ENCODE peak calls at places on chromosomes 13 and 19, in nine cellular contexts. G is B cell; P is endodermal cell; Z is natural killer cell; L is body of pancreas; S is CD8-positive, alpha-beta T cell; H is OCI-LY7; K is activated B cell treated with CpG ODN at 0.5 μM for 24 hours; M is PC-3. V is an unnamed sample.

GRCh38 chr13:113629814-113630213 is 28.2 kb downstream of the ATP4B start:
- DNase-seq in G (no peak), P (no peak), Z (no peak), L (no peak), S (no peak), H (no peak), K (no peak), M (no peak), V (no peak)

GRCh38 chr13:100022798-100023197 is 41.2 kb downstream of the ZIC2 start:
- DNase-seq in G (no peak), P (no peak), Z (no peak), L (no peak), S (no peak), H (no peak), K (no peak), M (peak), V (no peak)

GRCh38 chr13:44437356-44438233 is 64.0 kb downstream of the SERP2 start:
- DNase-seq in G (peak), P (peak), Z (no peak), L (no peak), S (no peak), H (peak), K (no peak), M (peak), V (peak)

GRCh38 chr19:18850560-18851375 is 19.0 kb downstream of the UPF1 start:
- DNase-seq in G (no peak), P (no peak), Z (no peak), L (no peak), S (no peak), H (no peak), K (no peak), M (no peak), V (no peak)

GRCh38 chr13:28820099-28821051 is at the start of gene MTUS2:
- DNase-seq in G (peak), P (peak), Z (no peak), L (peak), S (no peak), H (no peak), K (no peak), M (no peak), V (no peak)

GRCh38 chr19:51246153-51246552 is 4.7 kb upstream of the SIGLECL1 start:
- DNase-seq in G (no peak), P (no peak), Z (no peak), L (peak), S (no peak), H (no peak), K (no peak), M (peak), V (no peak)

GRCh38 chr13:37868691-37869505 is 674 bp downstream of the TRPC4 start:
- DNase-seq in G (no peak), P (peak), Z (no peak), L (no peak), S (no peak), H (no peak), K (no peak), M (no peak), V (peak)

GRCh38 chr13:51825165-51825592 is 19.8 kb downstream of the TMEM272 start:
- DNase-seq in G (no peak), P (no peak), Z (no peak), L (no peak), S (no peak), H (peak), K (no peak), M (no peak), V (no peak)

GRCh38 chr13:49042476-49042875 is 66.8 kb downstream of the FNDC3A start:
- DNase-seq in G (no peak), P (no peak), Z (no peak), L (no peak), S (no peak), H (no peak), K (no peak), M (no peak), V (peak)

GRCh38 chr13:35349673-35350278 is 126.7 kb downstream of the MAB21L1 start:
- DNase-seq in G (no peak), P (no peak), Z (no peak), L (no peak), S (no peak), H (no peak), K (no peak), M (peak), V (no peak)

GRCh38 chr13:76148926-76149325 is 512.8 kb downstream of the LMO7 start:
- DNase-seq in G (no peak), P (no peak), Z (no peak), L (no peak), S (no peak), H (no peak), K (no peak), M (peak), V (peak)

GRCh38 chr19:13902993-13903555 is 2.8 kb downstream of the BRME1 start:
- DNase-seq in G (no peak), P (no peak), Z (no peak), L (no peak), S (no peak), H (peak), K (no peak), M (peak), V (no peak)

GRCh38 chr19:48630289-48631036 is 6.7 kb downstream of the DBP start:
- DNase-seq in G (no peak), P (peak), Z (no peak), L (peak), S (no peak), H (no peak), K (no peak), M (no peak), V (no peak)

GRCh38 chr19:34075661-34076091 is 96.6 kb upstream of the LSM14A start:
- DNase-seq in G (no peak), P (no peak), Z (no peak), L (no peak), S (no peak), H (no peak), K (no peak), M (peak), V (peak)

GRCh38 chr13:79369226-79369625 is 36.8 kb downstream of the RBM26 start:
- DNase-seq in G (no peak), P (no peak), Z (no peak), L (no peak), S (no peak), H (no peak), K (no peak), M (no peak), V (no peak)

GRCh38 chr13:101965096-101965495 is 436.8 kb downstream of the FGF14 start:
- DNase-seq in G (no peak), P (no peak), Z (no peak), L (no peak), S (no peak), H (no peak), K (no peak), M (no peak), V (no peak)

GRCh38 chr19:38290631-38291147 is 13.4 kb upstream of the C19orf33 start:
- DNase-seq in G (no peak), P (no peak), Z (no peak), L (peak), S (no peak), H (no peak), K (no peak), M (peak), V (peak)

GRCh38 chr13:73720216-73720840 is 413.9 kb downstream of the KLF12 start:
- DNase-seq in G (no peak), P (no peak), Z (no peak), L (no peak), S (no peak), H (no peak), K (no peak), M (no peak), V (no peak)

GRCh38 chr19:2050991-2051770 is at the start of gene MKNK2:
- DNase-seq in G (peak), P (peak), Z (peak), L (peak), S (peak), H (peak), K (peak), M (peak), V (peak)

GRCh38 chr13:19589312-19589711 is 28.0 kb upstream of the TPTE2 start:
- DNase-seq in G (no peak), P (no peak), Z (no peak), L (no peak), S (no peak), H (no peak), K (no peak), M (no peak), V (no peak)

GRCh38 chr13:19590423-19590822 is 29.1 kb upstream of the TPTE2 start:
- DNase-seq in G (no peak), P (no peak), Z (no peak), L (no peak), S (no peak), H (no peak), K (no peak), M (no peak), V (no peak)

GRCh38 chr13:19586904-19587634 is 25.7 kb upstream of the TPTE2 start:
- DNase-seq in G (peak), P (no peak), Z (peak), L (peak), S (peak), H (peak), K (peak), M (peak), V (peak)

GRCh38 chr13:19591864-19592263 is 30.5 kb upstream of the TPTE2 start:
- DNase-seq in G (no peak), P (no peak), Z (no peak), L (no peak), S (no peak), H (no peak), K (no peak), M (no peak), V (no peak)

GRCh38 chr13:19587635-19588300 is 26.4 kb upstream of the TPTE2 start:
- DNase-seq in G (no peak), P (peak), Z (no peak), L (peak), S (no peak), H (peak), K (no peak), M (peak), V (peak)
- TF ChIP-seq CTCF in G (no peak), P (peak), Z (peak), L (peak), S (peak), H (peak), K (no peak), M (peak), V (peak)

DNA sequence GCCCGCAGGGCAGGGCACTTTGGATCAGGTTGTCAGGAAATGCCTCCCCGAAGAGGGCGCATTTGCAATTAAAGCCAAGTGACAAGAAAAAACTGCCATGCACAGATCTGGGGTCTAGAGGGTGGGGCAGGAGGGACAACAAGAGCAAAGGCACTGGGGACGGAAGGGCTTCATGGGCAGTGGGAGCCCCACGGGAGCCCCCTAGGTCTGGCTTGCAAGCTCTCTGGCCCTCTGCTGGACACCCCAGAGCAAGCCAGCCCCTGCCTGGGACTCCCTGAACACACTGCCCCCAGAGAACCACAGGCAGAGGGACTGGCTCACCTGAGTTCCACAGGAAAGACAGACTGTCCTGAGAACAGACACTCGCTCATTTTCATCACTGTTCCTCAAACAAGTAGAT is 30.2 kb upstream of the C19orf12 start:
- DNase-seq in G (no peak), P (peak), Z (no peak), L (no peak), S (no peak), H (no peak), K (no peak), M (no peak), V (no peak)
- TF ChIP-seq CTCF in G (no peak), P (peak), Z (no peak), L (no peak), S (no peak), H (peak), K (no peak), M (peak), V (peak)

DNA sequence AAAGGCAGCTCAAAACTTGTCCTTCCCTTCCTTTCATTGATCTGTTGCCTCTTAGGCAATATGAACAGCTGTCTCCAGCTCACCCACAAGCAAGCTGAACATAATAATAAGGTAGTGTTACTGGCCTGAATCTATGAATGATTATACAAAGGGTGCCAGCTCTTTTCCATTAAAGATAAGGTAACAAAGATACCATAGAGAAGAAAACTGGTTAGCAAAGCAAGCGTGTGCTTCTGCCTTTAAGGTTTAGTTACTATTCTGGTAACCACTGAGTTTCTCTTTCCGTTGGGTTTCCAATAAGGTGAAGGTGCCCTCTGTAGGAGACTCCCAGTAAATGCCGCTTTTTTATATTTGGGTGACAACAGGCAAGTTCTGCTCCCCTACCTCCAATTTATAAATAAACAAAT is 12.1 kb upstream of the DACH1 start:
- DNase-seq in G (no peak), P (peak), Z (no peak), L (peak), S (no peak), H (peak), K (no peak), M (peak), V (no peak)
- TF ChIP-seq CTCF in G (no peak), P (peak), Z (peak), L (peak), S (no peak), H (peak), K (no peak), M (peak), V (peak)

GRCh38 chr19:46372901-46373572 is 26.1 kb downstream of the PPP5C start:
- DNase-seq in G (no peak), P (peak), Z (no peak), L (peak), S (no peak), H (no peak), K (no peak), M (peak), V (no peak)
- TF ChIP-seq CTCF in G (no peak), P (peak), Z (no peak), L (no peak), S (no peak), H (peak), K (no peak), M (peak), V (peak)

GRCh38 chr13:67052550-67053237 is 177.4 kb downstream of the PCDH9 start:
- DNase-seq in G (no peak), P (no peak), Z (no peak), L (no peak), S (no peak), H (no peak), K (no peak), M (no peak), V (no peak)
- TF ChIP-seq CTCF in G (no peak), P (peak), Z (no peak), L (no peak), S (no peak), H (no peak), K (no peak), M (no peak), V (no peak)

GRCh38 chr19:53076984-53077383 is 26.2 kb downstream of the ZNF160 start:
- DNase-seq in G (no peak), P (peak), Z (peak), L (peak), S (no peak), H (peak), K (no peak), M (peak), V (no peak)
- TF ChIP-seq CTCF in G (peak), P (peak), Z (no peak), L (peak), S (no peak), H (peak), K (no peak), M (peak), V (peak)

GRCh38 chr19:15977193-15977592 is 28.4 kb downstream of the OR10H4 start:
- DNase-seq in G (no peak), P (no peak), Z (no peak), L (peak), S (no peak), H (no peak), K (no peak), M (no peak), V (no peak)

GRCh38 chr19:15971217-15971616 is 22.4 kb downstream of the OR10H4 start:
- DNase-seq in G (no peak), P (no peak), Z (no peak), L (no peak), S (no peak), H (peak), K (no peak), M (no peak), V (no peak)
- TF ChIP-seq CTCF in G (no peak), P (no peak), Z (no peak), L (no peak), S (no peak), H (peak), K (no peak), M (peak), V (no peak)

GRCh38 chr19:5537870-5538269 is 29.9 kb downstream of the TINCR start:
- DNase-seq in G (no peak), P (no peak), Z (no peak), L (no peak), S (no peak), H (no peak), K (no peak), M (no peak), V (no peak)

GRCh38 chr19:5536337-5536894 is 31.3 kb downstream of the TINCR start:
- DNase-seq in G (no peak), P (peak), Z (no peak), L (peak), S (no peak), H (no peak), K (no peak), M (peak), V (peak)

GRCh38 chr19:5530701-5531100 is 37.1 kb downstream of the TINCR start:
- DNase-seq in G (no peak), P (no peak), Z (no peak), L (no peak), S (no peak), H (no peak), K (no peak), M (no peak), V (no peak)

GRCh38 chr19:5533257-5533656 is 34.5 kb downstream of the TINCR start:
- DNase-seq in G (no peak), P (no peak), Z (no peak), L (no peak), S (no peak), H (no peak), K (no peak), M (no peak), V (no peak)

GRCh38 chr19:5534787-5535586 is 32.8 kb downstream of the TINCR start:
- DNase-seq in G (no peak), P (peak), Z (no peak), L (no peak), S (no peak), H (peak), K (no peak), M (peak), V (no peak)
- TF ChIP-seq CTCF in G (peak), P (peak), Z (peak), L (no peak), S (peak), H (peak), K (no peak), M (peak), V (peak)

DNA sequence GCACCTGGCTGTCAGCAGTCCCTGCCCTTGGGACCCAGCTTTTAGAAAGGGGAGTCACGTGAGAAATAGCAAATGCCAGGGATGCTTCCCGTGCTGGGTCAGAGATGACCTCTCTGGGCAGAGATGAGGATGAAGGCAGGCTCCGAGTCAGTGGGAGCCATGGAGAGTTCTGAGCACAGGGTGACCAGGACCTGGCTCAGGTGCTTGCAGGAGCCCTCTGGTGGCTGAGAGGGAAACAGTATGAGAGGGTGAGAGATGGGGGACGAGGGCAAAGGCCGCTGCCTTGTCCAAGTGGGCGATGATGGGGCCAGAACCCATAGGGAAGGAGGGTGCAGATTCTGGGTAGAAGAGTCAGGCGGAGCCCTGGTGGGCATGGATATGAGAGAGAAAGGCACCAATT is 15.8 kb downstream of the TMED1 start:
- DNase-seq in G (no peak), P (peak), Z (no peak), L (no peak), S (no peak), H (peak), K (no peak), M (peak), V (no peak)
- TF ChIP-seq CTCF in G (no peak), P (peak), Z (no peak), L (no peak), S (no peak), H (peak), K (no peak), M (peak), V (peak)

GRCh38 chr13:93172109-93172508 is 54.5 kb upstream of the GPC6 start:
- DNase-seq in G (no peak), P (no peak), Z (no peak), L (no peak), S (no peak), H (no peak), K (no peak), M (no peak), V (no peak)
- TF ChIP-seq CTCF in G (no peak), P (peak), Z (no peak), L (no peak), S (no peak), H (peak), K (no peak), M (peak), V (peak)